ENCODE peak calls at places on chromosomes 12 and 14, in four cellular contexts. One of them, this sample, is unnamed.

GRCh38 chr12:67714648-67715047 is 66.1 kb downstream of the DYRK2 start:
- DNase-seq in fibroblast of the conjunctiva: no peak
- DNase-seq in stomach: no peak
- DNase-seq in A549: no peak
- DNase-seq in this sample: no peak

GRCh38 chr12:122499991-122500684 is 594 bp downstream of the ZCCHC8 start:
- DNase-seq in fibroblast of the conjunctiva: peak
- DNase-seq in stomach: peak
- DNase-seq in A549: peak
- DNase-seq in this sample: no peak

GRCh38 chr12:39763894-39764176 is 144.2 kb upstream of the ABCD2 start:
- DNase-seq in fibroblast of the conjunctiva: no peak
- DNase-seq in stomach: no peak
- DNase-seq in A549: no peak
- DNase-seq in this sample: no peak

GRCh38 chr12:69837191-69838085 is 12.4 kb downstream of the MYRFL start:
- DNase-seq in fibroblast of the conjunctiva: no peak
- DNase-seq in A549: no peak
- DNase-seq in stomach: no peak
- DNase-seq in this sample: no peak

GRCh38 chr14:63717704-63718103 is 10.2 kb downstream of the SGPP1 start:
- DNase-seq in stomach: no peak
- DNase-seq in A549: no peak
- DNase-seq in fibroblast of the conjunctiva: no peak
- DNase-seq in this sample: no peak

GRCh38 chr14:88212691-88213090 is 110.4 kb downstream of the KCNK10 start:
- DNase-seq in fibroblast of the conjunctiva: no peak
- DNase-seq in stomach: no peak
- DNase-seq in A549: no peak
- DNase-seq in this sample: no peak

GRCh38 chr12:53972152-53972702 is 699 bp upstream of the HOXC11 start:
- DNase-seq in stomach: no peak
- DNase-seq in fibroblast of the conjunctiva: no peak
- DNase-seq in A549: no peak
- DNase-seq in this sample: no peak

GRCh38 chr14:24080888-24081738 is 9.8 kb downstream of the CPNE6 start:
- DNase-seq in stomach: peak
- DNase-seq in A549: peak
- DNase-seq in fibroblast of the conjunctiva: no peak
- DNase-seq in this sample: peak

GRCh38 chr12:95445884-95446482 is 28.0 kb upstream of the METAP2 start:
- DNase-seq in stomach: no peak
- DNase-seq in fibroblast of the conjunctiva: no peak
- DNase-seq in A549: no peak
- DNase-seq in this sample: no peak

GRCh38 chr12:127717293-127717692 is 549.7 kb upstream of the TMEM132C start:
- DNase-seq in fibroblast of the conjunctiva: no peak
- DNase-seq in stomach: no peak
- DNase-seq in A549: no peak
- DNase-seq in this sample: peak

GRCh38 chr14:72766296-72766695 is 127.6 kb downstream of the DPF3 start:
- DNase-seq in stomach: no peak
- DNase-seq in A549: no peak
- DNase-seq in fibroblast of the conjunctiva: no peak
- DNase-seq in this sample: no peak

GRCh38 chr14:101119830-101120571 is 216.5 kb upstream of the RTL1 start:
- DNase-seq in stomach: peak
- DNase-seq in A549: no peak
- DNase-seq in fibroblast of the conjunctiva: no peak
- DNase-seq in this sample: no peak

GRCh38 chr14:61435563-61436337 is 114.4 kb downstream of the PRKCH start:
- DNase-seq in A549: no peak
- DNase-seq in stomach: no peak
- DNase-seq in fibroblast of the conjunctiva: no peak
- DNase-seq in this sample: no peak

GRCh38 chr12:131808744-131809371 is 19.3 kb upstream of the MMP17 start:
- DNase-seq in fibroblast of the conjunctiva: no peak
- DNase-seq in stomach: no peak
- DNase-seq in A549: no peak
- DNase-seq in this sample: no peak

GRCh38 chr14:95264271-95264973 is 55.3 kb downstream of the CLMN start:
- DNase-seq in A549: no peak
- DNase-seq in stomach: no peak
- DNase-seq in fibroblast of the conjunctiva: no peak
- DNase-seq in this sample: no peak

GRCh38 chr12:19894803-19895202 is 455.5 kb downstream of the AEBP2 start:
- DNase-seq in A549: no peak
- DNase-seq in stomach: no peak
- DNase-seq in fibroblast of the conjunctiva: no peak
- DNase-seq in this sample: no peak

GRCh38 chr12:43349863-43350262 is 202.1 kb downstream of the ADAMTS20 start:
- DNase-seq in fibroblast of the conjunctiva: no peak
- DNase-seq in A549: no peak
- DNase-seq in stomach: no peak
- DNase-seq in this sample: no peak

This sample was measured in retinal pigment epithelial cell.